ENCODE peak calls at places on chromosome 13, in nine cellular contexts. R, Y, E, G, F, L, O, T and V are unnamed samples.

GRCh38 chr13:46062190-46062589 is 9.6 kb upstream of the ZC3H13 start:
- DNase-seq in G (no peak), L (no peak), F (no peak), O (peak; percentile 53), Y (no peak), R (peak; percentile 18), E (no peak), T (no peak), V (no peak)

GRCh38 chr13:96984061-96984508 is 10.2 kb downstream of the OXGR1 start:
- DNase-seq in F (no peak), L (peak; percentile 35), E (peak; percentile 28), T (no peak), G (no peak), Y (no peak), O (no peak), R (no peak), V (peak; percentile 7)

GRCh38 chr13:24064258-24064860 is 96.2 kb upstream of the SPATA13 start:
- DNase-seq in Y (no peak), O (no peak), E (no peak), L (no peak), T (no peak), F (no peak), R (no peak), G (no peak), V (no peak)

GRCh38 chr13:73254827-73255226 is 196.0 kb downstream of the KLF5 start:
- DNase-seq in R (no peak), T (no peak), G (no peak), O (peak; percentile 28), F (no peak), E (no peak), L (no peak), Y (no peak), V (no peak)

GRCh38 chr13:28719656-28720055 is 886 bp upstream of the SLC46A3 start:
- DNase-seq in L (no peak), F (no peak), G (no peak), T (no peak), O (peak; percentile 94), Y (no peak), E (no peak), R (peak; percentile 2), V (no peak)

GRCh38 chr13:40503966-40504591 is 162.4 kb downstream of the FOXO1 start:
- DNase-seq in Y (no peak), T (no peak), R (peak; percentile 17), F (no peak), G (no peak), E (no peak), L (no peak), O (peak; percentile 96), V (no peak)

GRCh38 chr13:75226092-75226491 is 255.9 kb downstream of the TBC1D4 start:
- DNase-seq in E (no peak), Y (no peak), T (no peak), L (no peak), F (no peak), G (no peak), O (peak; percentile 2), R (no peak), V (no peak)

GRCh38 chr13:114046447-114046846 is 72.6 kb upstream of the C13orf46 start:
- DNase-seq in G (no peak), Y (no peak), F (no peak), L (peak; percentile 19), E (no peak), O (no peak), T (no peak), R (no peak), V (no peak)

GRCh38 chr13:27534976-27535370 is 84.6 kb upstream of the MTIF3 start:
- DNase-seq in R (no peak), O (no peak), E (no peak), Y (no peak), F (no peak), L (no peak), G (no peak), T (no peak), V (no peak)